ENCODE peak calls at places on chromosomes 7 and 10, in nine cellular contexts. I, Q, K, W, G, L, D, A and N are unnamed samples.

GRCh38 chr7:9125246-9125645 is 691.8 kb downstream of the NXPH1 start:
- DNase-seq in I (no peak), Q (no peak), K (no peak), W (no peak), G (no peak), L (no peak), D (no peak), A (no peak), N (peak; percentile 3)

GRCh38 chr7:46576950-46577349 is 655.9 kb upstream of the IGFBP3 start:
- DNase-seq in I (peak; percentile 26), Q (no peak), K (peak; percentile 60), W (no peak), G (peak; percentile 55), L (no peak), D (no peak), A (no peak), N (no peak)

GRCh38 chr10:35416628-35417625 is 80.6 kb downstream of the CCNY start:
- DNase-seq in I (no peak), Q (no peak), K (no peak), W (no peak), G (peak; percentile 19), L (peak; percentile 42), D (no peak), A (no peak), N (no peak)

GRCh38 chr7:84913731-84914130 is 273.1 kb downstream of the SEMA3D start:
- DNase-seq in I (no peak), Q (no peak), K (peak; percentile 1), W (no peak), G (peak; percentile 66), L (no peak), D (no peak), A (no peak), N (no peak)

GRCh38 chr7:155509725-155510551 is 36.4 kb downstream of the CNPY1 start:
- DNase-seq in I (no peak), Q (peak; percentile 64), K (no peak), W (no peak), G (no peak), L (no peak), D (no peak), A (no peak), N (no peak)

GRCh38 chr10:89296227-89296648 is 5.6 kb upstream of the IFIT2 start:
- DNase-seq in I (no peak), Q (no peak), K (peak; percentile 55), W (no peak), G (peak; percentile 79), L (peak; percentile 46), D (no peak), A (no peak), N (peak; percentile 94)

GRCh38 chr7:112995091-112995824 is 91.4 kb downstream of the GPR85 start:
- DNase-seq in I (no peak), Q (no peak), K (peak; percentile 23), W (no peak), G (peak; percentile 73), L (no peak), D (no peak), A (no peak), N (no peak)

GRCh38 chr10:51729822-51730530 is 30.6 kb upstream of the CSTF2T start:
- DNase-seq in I (no peak), Q (no peak), K (no peak), W (no peak), G (no peak), L (no peak), D (no peak), A (no peak), N (no peak)

GRCh38 chr10:72567421-72567820 is 58.5 kb downstream of the MICU1 start:
- DNase-seq in I (peak; percentile 31), Q (no peak), K (no peak), W (no peak), G (peak; percentile 28), L (no peak), D (no peak), A (peak; percentile 37), N (no peak)

GRCh38 chr7:169854-170172 is 22.6 kb upstream of the FAM20C start:
- DNase-seq in I (no peak), Q (no peak), K (no peak), W (no peak), G (no peak), L (no peak), D (no peak), A (no peak), N (no peak)

GRCh38 chr7:2873146-2873545 is 29.0 kb upstream of the GNA12 start:
- DNase-seq in I (no peak), Q (no peak), K (no peak), W (no peak), G (no peak), L (no peak), D (peak; percentile 1), A (no peak), N (peak; percentile 84)

GRCh38 chr10:93437000-93437945 is 44.9 kb downstream of the MYOF start:
- DNase-seq in I (peak; percentile 99), Q (peak; percentile 30), K (peak; percentile 96), W (no peak), G (peak; percentile 99), L (no peak), D (no peak), A (peak; percentile 87), N (peak; percentile 36)

GRCh38 chr10:71835671-71836593 is 15.1 kb downstream of the PSAP start:
- DNase-seq in I (peak; percentile 90), Q (peak; percentile 48), K (peak; percentile 86), W (no peak), G (peak; percentile 70), L (peak; percentile 96), D (peak; percentile 88), A (no peak), N (no peak)

GRCh38 chr10:25701651-25702050 is 232.4 kb upstream of the MYO3A start:
- DNase-seq in I (no peak), Q (peak; percentile 67), K (no peak), W (no peak), G (no peak), L (no peak), D (no peak), A (no peak), N (no peak)

GRCh38 chr7:119482209-119482608 is 790.8 kb upstream of the KCND2 start:
- DNase-seq in I (no peak), Q (peak; percentile 32), K (no peak), W (no peak), G (no peak), L (peak; percentile 66), D (peak; percentile 25), A (no peak), N (peak; percentile 58)

GRCh38 chr10:93081296-93081695 is 7.6 kb downstream of the CYP26A1 start:
- DNase-seq in I (no peak), Q (no peak), K (no peak), W (no peak), G (no peak), L (no peak), D (no peak), A (no peak), N (no peak)

GRCh38 chr7:19015066-19015465 is 102.4 kb downstream of the TWIST1 start:
- DNase-seq in I (no peak), Q (no peak), K (no peak), W (no peak), G (no peak), L (no peak), D (no peak), A (no peak), N (no peak)

GRCh38 chr7:98250789-98251188 is 1.2 kb downstream of the TECPR1 start:
- DNase-seq in I (no peak), Q (no peak), K (no peak), W (no peak), G (no peak), L (peak; percentile 81), D (peak; percentile 79), A (no peak), N (no peak)

GRCh38 chr7:25851332-25852248 is 300.4 kb upstream of the NFE2L3 start:
- DNase-seq in I (peak; percentile 78), Q (peak; percentile 88), K (no peak), W (no peak), G (peak; percentile 76), L (peak; percentile 90), D (peak; percentile 72), A (peak; percentile 70), N (peak; percentile 62)

GRCh38 chr10:62352356-62352963 is 21.7 kb upstream of the ZNF365 start:
- DNase-seq in I (peak; percentile 25), Q (no peak), K (no peak), W (no peak), G (peak; percentile 52), L (no peak), D (no peak), A (no peak), N (no peak)

GRCh38 chr7:132291446-132291845 is 284.8 kb downstream of the PLXNA4 start:
- DNase-seq in I (no peak), Q (no peak), K (no peak), W (no peak), G (no peak), L (no peak), D (no peak), A (no peak), N (no peak)

GRCh38 chr7:107658467-107658866 is 2.2 kb upstream of the SLC26A4 start:
- DNase-seq in I (no peak), Q (no peak), K (no peak), W (no peak), G (no peak), L (no peak), D (no peak), A (no peak), N (no peak)

GRCh38 chr7:96778263-96778662 is 68.6 kb upstream of the SEM1 start:
- DNase-seq in I (no peak), Q (no peak), K (no peak), W (no peak), G (no peak), L (peak; percentile 22), D (no peak), A (no peak), N (no peak)

GRCh38 chr7:16970732-16971495 is 89.1 kb upstream of the AGR3 start:
- DNase-seq in I (no peak), Q (no peak), K (no peak), W (no peak), G (no peak), L (no peak), D (no peak), A (no peak), N (no peak)